ENCODE peak calls at places on chromosomes 1 and 21, in five cellular contexts. Z is HepG2, P is K562, B is WTC11, N is H1. G is an unnamed sample.

GRCh38 chr1:87473203-87473661 is 144.6 kb downstream of the LMO4 start:
- DNase-seq in P (peak), B (no peak), Z (no peak), N (no peak), G (no peak)

GRCh38 chr1:2983319-2983705 is 38.0 kb upstream of the ACTRT2 start:
- DNase-seq in B (no peak), N (no peak), Z (no peak), P (no peak), G (no peak)

GRCh38 chr1:92310185-92310597 is 11.3 kb downstream of the RPAP2 start:
- DNase-seq in B (no peak), P (peak), Z (no peak), N (no peak), G (no peak)

GRCh38 chr1:225842788-225843425 is 33.0 kb downstream of the EPHX1 start:
- DNase-seq in N (no peak), P (no peak), Z (no peak), B (no peak), G (no peak)

GRCh38 chr1:200625381-200625824 is 4.9 kb upstream of the KIF14 start:
- DNase-seq in Z (no peak), N (no peak), B (no peak), P (no peak), G (peak)

GRCh38 chr1:201504799-201505504 is 2.0 kb downstream of the CSRP1 start:
- DNase-seq in N (no peak), Z (no peak), P (no peak), B (no peak), G (no peak)

GRCh38 chr1:31779687-31780086 is 15.5 kb upstream of the ADGRB2 start:
- DNase-seq in P (no peak), B (no peak), Z (no peak), N (no peak), G (no peak)

GRCh38 chr1:26353976-26354820 is at the start of gene CRYBG2:
- DNase-seq in N (no peak), Z (no peak), P (no peak), B (no peak), G (no peak)

GRCh38 chr1:24294757-24295371 is 24.3 kb upstream of the GRHL3 start:
- DNase-seq in N (no peak), Z (no peak), B (no peak), P (no peak), G (no peak)

GRCh38 chr1:152697701-152698600 is at the start of gene LCE2A:
- DNase-seq in Z (no peak), N (no peak), P (no peak), B (no peak), G (no peak)

GRCh38 chr1:201145132-201145531 is 9.1 kb downstream of the TMEM9 start:
- DNase-seq in Z (no peak), N (no peak), B (no peak), P (no peak), G (no peak)

GRCh38 chr1:4027008-4027407 is 126.9 kb upstream of the C1orf174 start:
- DNase-seq in Z (no peak), B (no peak), P (no peak), N (no peak), G (no peak)

GRCh38 chr21:34939673-34940321 is 109.3 kb downstream of the RUNX1 start:
- DNase-seq in Z (no peak), B (no peak), P (no peak), N (no peak), G (no peak)

GRCh38 chr1:56507925-56508522 is 71.3 kb downstream of the PLPP3 start:
- DNase-seq in P (no peak), B (no peak), Z (no peak), N (no peak), G (no peak)

GRCh38 chr1:56510642-56511021 is 68.7 kb downstream of the PLPP3 start:
- DNase-seq in B (no peak), N (no peak), Z (no peak), P (peak), G (no peak)

GRCh38 chr1:56506951-56507437 is 72.4 kb downstream of the PLPP3 start:
- DNase-seq in N (no peak), B (no peak), Z (peak), P (no peak), G (no peak)

GRCh38 chr1:56509713-56510641 is 69.4 kb downstream of the PLPP3 start:
- DNase-seq in N (no peak), B (peak), Z (peak), P (peak), G (no peak)

GRCh38 chr1:56508523-56508983 is 70.8 kb downstream of the PLPP3 start:
- DNase-seq in B (no peak), Z (peak), N (no peak), P (no peak), G (no peak)
- TF ChIP-seq ATF2 in B (no peak), Z (peak), N (no peak), P (no peak), G (no peak)

GRCh38 chr1:165942062-165942461 is 114.6 kb downstream of the UCK2 start:
- DNase-seq in N (no peak), Z (no peak), B (no peak), P (no peak), G (no peak)

GRCh38 chr1:165938844-165939243 is 111.4 kb downstream of the UCK2 start:
- DNase-seq in Z (no peak), B (no peak), N (no peak), P (no peak), G (no peak)

GRCh38 chr1:165945911-165946310 is 118.5 kb downstream of the UCK2 start:
- DNase-seq in N (no peak), B (no peak), Z (no peak), P (no peak), G (no peak)

GRCh38 chr1:165941531-165941930 is 114.1 kb downstream of the UCK2 start:
- DNase-seq in P (no peak), Z (no peak), N (no peak), B (no peak), G (no peak)

GRCh38 chr1:165943198-165943597 is 115.8 kb downstream of the UCK2 start:
- DNase-seq in Z (no peak), P (no peak), B (no peak), N (no peak), G (no peak)
- TF ChIP-seq ATF2 in Z (no peak), P (no peak), B (no peak), N (no peak), G (no peak)

GRCh38 chr21:26137379-26138060 is 33.0 kb downstream of the APP start:
- DNase-seq in B (no peak), Z (no peak), P (no peak), N (no peak), G (no peak)

GRCh38 chr21:26140185-26140584 is 30.4 kb downstream of the APP start:
- DNase-seq in Z (peak), B (no peak), N (no peak), P (peak), G (no peak)

GRCh38 chr21:26138615-26139257 is 31.8 kb downstream of the APP start:
- DNase-seq in P (no peak), Z (no peak), B (no peak), N (no peak), G (no peak)

GRCh38 chr21:26135520-26135919 is 35.0 kb downstream of the APP start:
- DNase-seq in Z (no peak), N (no peak), B (no peak), P (no peak), G (no peak)

DNA sequence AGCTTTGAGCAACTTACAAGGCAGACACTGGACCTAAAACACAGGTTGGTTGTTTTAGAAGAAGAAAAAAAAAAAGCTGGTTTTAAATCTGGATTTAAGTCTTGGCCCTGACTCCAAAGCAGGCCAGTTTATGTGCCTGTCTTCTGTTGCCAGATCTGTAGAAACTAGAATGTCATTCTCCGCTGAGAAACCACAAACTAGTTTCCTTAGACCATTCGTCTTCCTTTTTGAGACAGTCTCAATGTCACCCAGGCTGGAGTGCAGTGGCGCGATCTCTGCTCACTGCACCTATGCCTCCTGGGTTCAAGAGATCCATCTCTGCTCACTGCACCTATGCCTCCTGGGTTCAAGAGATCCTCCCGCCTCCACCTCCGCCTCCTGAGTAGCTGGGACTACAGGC is 33.9 kb downstream of the APP start:
- DNase-seq in N (no peak), Z (no peak), P (no peak), B (no peak), G (peak)
- TF ChIP-seq ATF2 in N (no peak), Z (no peak), P (no peak), B (no peak), G (no peak)

GRCh38 chr1:60622486-60622885 is 459.9 kb upstream of the NFIA start:
- DNase-seq in N (no peak), Z (no peak), P (no peak), B (no peak), G (no peak)

GRCh38 chr1:60615661-60616060 is 466.7 kb upstream of the NFIA start:
- DNase-seq in N (no peak), Z (no peak), B (no peak), P (no peak), G (no peak)

GRCh38 chr1:60621524-60621923 is 460.8 kb upstream of the NFIA start:
- DNase-seq in N (no peak), Z (no peak), B (no peak), P (no peak), G (no peak)

DNA sequence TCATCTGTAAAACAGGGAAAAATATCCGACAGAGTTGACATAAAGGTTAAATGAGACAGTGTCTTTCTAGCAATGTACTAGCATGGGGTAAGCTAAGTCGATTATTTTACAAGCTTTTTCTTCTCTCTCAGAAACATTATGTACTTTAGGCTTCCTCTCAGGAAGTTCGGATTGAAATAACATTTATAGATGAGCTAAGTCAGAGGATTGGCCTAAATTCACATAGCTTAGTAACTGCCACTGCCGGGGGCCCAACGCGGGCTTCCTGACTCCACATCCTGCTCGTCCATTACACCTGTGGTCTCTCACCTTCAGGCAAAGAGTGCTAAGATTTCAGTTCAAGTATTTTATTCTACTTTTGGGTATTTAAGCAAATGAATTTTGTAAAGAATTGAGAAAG is 462.3 kb upstream of the NFIA start:
- DNase-seq in P (no peak), Z (no peak), B (no peak), N (no peak), G (no peak)
- TF ChIP-seq ATF2 in P (no peak), Z (no peak), B (no peak), N (no peak), G (no peak)

GRCh38 chr1:30722175-30722537 is 1.2 kb downstream of the MATN1 start:
- DNase-seq in B (no peak), Z (no peak), P (no peak), N (no peak), G (no peak)
- TF ChIP-seq ATF2 in B (no peak), Z (no peak), P (no peak), N (no peak), G (no peak)

GRCh38 chr1:66618390-66618789 is 84.4 kb downstream of the SGIP1 start:
- DNase-seq in Z (no peak), N (no peak), P (no peak), B (no peak), G (no peak)
- TF ChIP-seq ATF2 in Z (no peak), N (no peak), P (no peak), B (no peak), G (no peak)

GRCh38 chr1:83798965-83799364 is 200.0 kb downstream of the TTLL7 start:
- DNase-seq in B (no peak), Z (no peak), N (no peak), P (no peak), G (no peak)

GRCh38 chr1:83805921-83806320 is 193.0 kb downstream of the TTLL7 start:
- DNase-seq in P (no peak), N (no peak), Z (no peak), B (no peak), G (no peak)

GRCh38 chr1:83802450-83803152 is 196.3 kb downstream of the TTLL7 start:
- DNase-seq in N (no peak), B (no peak), P (no peak), Z (no peak), G (no peak)

GRCh38 chr1:83799474-83800085 is 199.4 kb downstream of the TTLL7 start:
- DNase-seq in Z (no peak), B (no peak), P (no peak), N (no peak), G (no peak)

DNA sequence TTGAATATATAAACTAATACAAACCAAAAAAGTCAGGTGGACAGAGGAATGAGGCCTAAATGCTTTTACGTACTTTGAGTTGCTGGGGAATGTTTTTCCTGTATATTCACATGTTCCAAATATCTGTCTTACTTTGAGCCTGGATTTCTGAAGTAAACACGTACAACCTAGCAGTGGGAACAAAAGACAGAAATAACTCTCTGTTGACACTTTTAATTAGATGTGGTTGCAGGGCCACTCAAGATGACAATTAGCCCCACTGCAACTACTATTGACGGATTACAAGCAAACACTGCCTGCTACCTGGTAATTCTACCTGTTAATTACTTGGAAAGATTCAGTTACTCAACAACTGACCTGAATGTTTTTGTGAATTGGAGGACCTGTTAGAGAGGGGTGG is 196.9 kb downstream of the TTLL7 start:
- DNase-seq in P (no peak), B (no peak), Z (no peak), N (no peak), G (no peak)
- TF ChIP-seq ATF2 in P (no peak), B (no peak), Z (no peak), N (no peak), G (no peak)